ENCODE peak calls at places on chromosome 6, in five cellular contexts. S is GM23338, T is HL-60, N is K562, P is A549. X is an unnamed sample.

GRCh38 chr6:65876668-65877067 is 169.6 kb upstream of the EYS start:
- DNase-seq in T (no peak), P (no peak), N (no peak), S (no peak), X (no peak)

GRCh38 chr6:26415791-26416190 is 13.7 kb downstream of the BTN3A1 start:
- DNase-seq in P (no peak), N (no peak), T (no peak), S (no peak), X (no peak)

GRCh38 chr6:66948106-66948505 is 1241.1 kb upstream of the EYS start:
- DNase-seq in S (no peak), N (no peak), T (no peak), P (no peak), X (no peak)

GRCh38 chr6:107267634-107268033 is 152.3 kb upstream of the BEND3 start:
- DNase-seq in N (no peak), T (no peak), S (no peak), P (no peak), X (no peak)

GRCh38 chr6:132401120-132401940 is at the start of gene MOXD1:
- DNase-seq in S (peak), T (no peak), P (peak), N (peak), X (no peak)

GRCh38 chr6:14337157-14337556 is 219.6 kb downstream of the CD83 start:
- DNase-seq in T (peak), N (no peak), P (no peak), S (no peak), X (no peak)

GRCh38 chr6:31785475-31785874 is 8.3 kb upstream of the VWA7 start:
- DNase-seq in S (no peak), T (no peak), N (no peak), P (no peak), X (no peak)

GRCh38 chr6:148867851-148868250 is 121.0 kb downstream of the UST start:
- DNase-seq in S (no peak), P (no peak), N (no peak), T (no peak), X (no peak)

GRCh38 chr6:156533860-156534580 is 243.2 kb upstream of the ARID1B start:
- DNase-seq in S (no peak), P (no peak), N (no peak), T (no peak), X (no peak)

GRCh38 chr6:30743099-30744053 is 889 bp upstream of the FLOT1 start:
- DNase-seq in T (no peak), N (peak), S (no peak), P (no peak), X (no peak)

GRCh38 chr6:42387336-42387735 is 64.4 kb downstream of the TRERF1 start:
- DNase-seq in S (no peak), N (no peak), P (no peak), T (peak), X (no peak)

GRCh38 chr6:90098025-90098474 is 198.6 kb downstream of the BACH2 start:
- DNase-seq in P (no peak), T (peak), N (no peak), S (no peak), X (no peak)
- TF ChIP-seq REST in P (no peak), T (no peak), N (no peak), S (no peak), X (no peak)

GRCh38 chr6:112183271-112183671 is 71.1 kb downstream of the LAMA4 start:
- DNase-seq in N (no peak), P (no peak), T (no peak), S (no peak), X (no peak)
- TF ChIP-seq REST in N (no peak), P (no peak), T (no peak), S (no peak), X (no peak)

GRCh38 chr6:144731229-144731628 is 446.1 kb downstream of the UTRN start:
- DNase-seq in S (no peak), N (no peak), T (no peak), P (no peak), X (no peak)

GRCh38 chr6:144739873-144740272 is 454.7 kb downstream of the UTRN start:
- DNase-seq in S (no peak), P (no peak), T (no peak), N (no peak), X (no peak)

GRCh38 chr6:144737998-144738397 is 452.9 kb downstream of the UTRN start:
- DNase-seq in S (no peak), N (peak), P (no peak), T (no peak), X (no peak)

GRCh38 chr6:144741659-144742058 is 456.5 kb downstream of the UTRN start:
- DNase-seq in T (no peak), N (no peak), P (no peak), S (no peak), X (no peak)

GRCh38 chr6:144736763-144737162 is 451.6 kb downstream of the UTRN start:
- DNase-seq in P (no peak), T (no peak), S (no peak), N (no peak), X (no peak)
- TF ChIP-seq REST in P (no peak), T (no peak), S (no peak), N (no peak), X (no peak)

DNA sequence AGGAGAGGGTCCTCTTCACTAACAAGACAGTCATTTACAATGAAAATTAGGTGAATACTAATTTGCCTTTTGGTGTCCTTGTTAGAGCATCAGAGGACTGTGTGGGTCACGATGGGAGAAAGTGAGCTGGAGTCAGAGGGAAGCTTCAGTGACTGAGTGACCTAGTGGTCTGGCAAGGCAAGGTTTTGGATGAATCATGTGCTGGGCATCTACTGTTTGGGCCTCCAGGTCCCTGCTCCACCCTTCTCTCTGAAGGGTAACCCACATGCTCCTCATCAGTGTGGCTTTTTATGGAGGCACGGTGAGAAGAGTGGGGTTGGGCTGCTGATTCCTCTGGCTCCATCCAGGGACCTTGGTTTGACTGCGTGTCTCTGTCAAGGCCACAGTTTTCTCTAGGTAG is 60.5 kb upstream of the EXOC2 start:
- DNase-seq in T (no peak), P (no peak), S (no peak), N (no peak), X (no peak)
- TF ChIP-seq REST in T (no peak), P (no peak), S (no peak), N (no peak), X (no peak)

DNA sequence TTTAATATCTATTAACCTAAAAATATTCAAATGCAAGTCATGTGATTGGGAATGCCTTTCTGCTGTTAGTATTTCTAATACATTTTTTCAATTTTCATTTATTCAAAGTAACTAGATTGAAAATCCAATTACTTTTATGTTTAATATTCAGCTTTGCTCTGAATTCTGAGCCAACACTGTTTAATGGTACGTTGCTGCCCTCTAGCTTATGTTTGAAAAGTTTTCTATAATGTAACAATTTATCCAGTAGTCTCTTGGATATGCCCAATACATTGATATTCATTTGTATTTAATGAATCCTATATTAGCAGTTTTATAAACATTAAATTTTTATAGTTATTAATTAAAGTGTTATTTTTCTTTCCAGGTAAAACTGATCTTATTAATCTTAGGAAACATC is 47.4 kb downstream of the LGSN start:
- DNase-seq in P (peak), S (peak), T (peak), N (peak), X (peak)
- TF ChIP-seq REST in P (no peak), S (no peak), T (no peak), N (no peak), X (no peak)

GRCh38 chr6:80939936-80940335 is 812.5 kb downstream of the TENT5A start:
- DNase-seq in P (no peak), T (no peak), S (no peak), N (no peak), X (no peak)
- TF ChIP-seq REST in P (no peak), T (no peak), S (no peak), N (no peak), X (no peak)

GRCh38 chr6:92126983-92127382 is 1292.4 kb downstream of the EPHA7 start:
- DNase-seq in P (no peak), N (no peak), S (no peak), T (no peak), X (no peak)

GRCh38 chr6:92126088-92126487 is 1293.3 kb downstream of the EPHA7 start:
- DNase-seq in N (no peak), T (no peak), S (no peak), P (peak), X (no peak)

GRCh38 chr6:92125681-92126080 is 1293.7 kb downstream of the EPHA7 start:
- DNase-seq in N (no peak), P (no peak), S (peak), T (no peak), X (no peak)

GRCh38 chr6:92122746-92123145 is 1296.6 kb downstream of the EPHA7 start:
- DNase-seq in P (no peak), T (no peak), S (peak), N (no peak), X (no peak)

GRCh38 chr6:92124126-92124525 is 1295.2 kb downstream of the EPHA7 start:
- DNase-seq in N (no peak), P (no peak), T (no peak), S (no peak), X (no peak)
- TF ChIP-seq REST in N (no peak), P (no peak), T (no peak), S (no peak), X (no peak)

GRCh38 chr6:139821669-139822223 is 447.3 kb upstream of the CITED2 start:
- DNase-seq in S (no peak), P (no peak), T (no peak), N (peak), X (no peak)

GRCh38 chr6:139823099-139823807 is 448.8 kb upstream of the CITED2 start:
- DNase-seq in S (no peak), P (no peak), T (no peak), N (peak), X (no peak)

GRCh38 chr6:139823808-139824126 is 449.3 kb upstream of the CITED2 start:
- DNase-seq in N (no peak), P (no peak), T (no peak), S (no peak), X (no peak)

GRCh38 chr6:139824864-139825263 is 450.4 kb upstream of the CITED2 start:
- DNase-seq in S (no peak), N (no peak), T (no peak), P (no peak), X (no peak)

GRCh38 chr6:139820191-139820590 is 445.7 kb upstream of the CITED2 start:
- DNase-seq in N (no peak), P (peak), S (no peak), T (no peak), X (no peak)
- TF ChIP-seq REST in N (no peak), P (no peak), S (no peak), T (no peak), X (no peak)